ENCODE peak calls at places on chromosomes 5 and 9, in ten cellular contexts. R is spleen, L is neural progenitor cell, A is adrenal gland, K is thoracic aorta, S is fibroblast of mammary gland, V is mammary epithelial cell, T is AG10803, Y is stomach, O is H1. N is an unnamed sample.
A peak's percentile ranks its signal among the peaks of the same experiment; 100 is the strongest.

GRCh38 chr9:93223241-93224180 is 39.6 kb downstream of the WNK2 start:
- DNase-seq in R (no peak), L (no peak), A (no peak), K (no peak), S (peak; percentile 50), V (peak; percentile 92), T (peak; percentile 63), Y (no peak), O (no peak), N (peak; percentile 59)

GRCh38 chr9:106897681-106898080 is 34.7 kb downstream of the ZNF462 start:
- DNase-seq in R (no peak), L (no peak), A (no peak), K (no peak), S (no peak), V (no peak), T (no peak), Y (no peak), O (no peak), N (no peak)

GRCh38 chr5:154242442-154242841 is 51.9 kb downstream of the GALNT10 start:
- DNase-seq in R (no peak), L (peak; percentile 23), A (no peak), K (no peak), S (no peak), V (no peak), T (no peak), Y (no peak), O (no peak), N (no peak)

GRCh38 chr5:65555266-65555665 is 7.7 kb downstream of the CENPK start:
- DNase-seq in R (no peak), L (no peak), A (no peak), K (no peak), S (peak; percentile 11), V (no peak), T (peak; percentile 8), Y (no peak), O (no peak), N (no peak)

GRCh38 chr5:31901807-31902530 is 263.0 kb downstream of the PDZD2 start:
- DNase-seq in R (no peak), L (no peak), A (no peak), K (no peak), S (peak; percentile 20), V (peak; percentile 46), T (no peak), Y (no peak), O (no peak), N (peak; percentile 18)

GRCh38 chr9:117974108-117974507 is 269.9 kb downstream of the TLR4 start:
- DNase-seq in R (no peak), L (no peak), A (no peak), K (no peak), S (no peak), V (no peak), T (no peak), Y (no peak), O (no peak), N (no peak)

GRCh38 chr9:93467062-93467416 is 13.7 kb upstream of the FAM120AOS start:
- DNase-seq in R (no peak), L (no peak), A (no peak), K (no peak), S (no peak), V (peak; percentile 42), T (no peak), Y (no peak), O (no peak), N (no peak)

GRCh38 chr5:138951091-138951985 is 76.2 kb upstream of the LRRTM2 start:
- DNase-seq in R (peak; percentile 64), L (no peak), A (no peak), K (no peak), S (no peak), V (no peak), T (no peak), Y (no peak), O (no peak), N (no peak)

GRCh38 chr9:110030632-110031031 is 177.3 kb downstream of the C9orf152 start:
- DNase-seq in R (no peak), L (no peak), A (no peak), K (no peak), S (peak; percentile 50), V (no peak), T (peak; percentile 67), Y (no peak), O (no peak), N (peak; percentile 82)

GRCh38 chr9:110031511-110032173 is 176.3 kb downstream of the C9orf152 start:
- DNase-seq in R (no peak), L (no peak), A (no peak), K (no peak), S (peak; percentile 85), V (peak; percentile 83), T (peak; percentile 75), Y (no peak), O (no peak), N (peak; percentile 92)

GRCh38 chr9:110028281-110029075 is 179.5 kb downstream of the C9orf152 start:
- DNase-seq in R (no peak), L (no peak), A (no peak), K (no peak), S (peak; percentile 52), V (no peak), T (no peak), Y (no peak), O (no peak), N (peak; percentile 50)

GRCh38 chr9:110029422-110029814 is 178.5 kb downstream of the C9orf152 start:
- DNase-seq in R (no peak), L (no peak), A (peak; percentile 61), K (no peak), S (peak; percentile 95), V (peak; percentile 80), T (peak; percentile 96), Y (no peak), O (no peak), N (peak; percentile 98)

GRCh38 chr9:110029815-110030480 is 178.0 kb downstream of the C9orf152 start:
- DNase-seq in R (no peak), L (no peak), A (no peak), K (no peak), S (no peak), V (no peak), T (no peak), Y (no peak), O (no peak), N (no peak)
- H3K4me3 ChIP-seq in R (no peak overlapping the region), L (no peak overlapping the region), A (no peak overlapping the region), K (no peak overlapping the region), S (no peak overlapping the region), V (no peak overlapping the region), T (no peak overlapping the region), Y (no peak overlapping the region), O (no peak overlapping the region), N (no peak overlapping the region)

GRCh38 chr5:177294632-177295031 is 8.9 kb downstream of the RAB24 start:
- DNase-seq in R (no peak), L (no peak), A (no peak), K (no peak), S (no peak), V (no peak), T (no peak), Y (no peak), O (no peak), N (no peak)

GRCh38 chr5:177291735-177292134 is 11.8 kb downstream of the RAB24 start:
- DNase-seq in R (no peak), L (no peak), A (no peak), K (no peak), S (no peak), V (no peak), T (no peak), Y (no peak), O (no peak), N (no peak)

GRCh38 chr5:177288191-177288590 is 15.3 kb downstream of the RAB24 start:
- DNase-seq in R (no peak), L (no peak), A (no peak), K (no peak), S (no peak), V (no peak), T (no peak), Y (no peak), O (no peak), N (no peak)

GRCh38 chr5:177293819-177294581 is 9.5 kb downstream of the RAB24 start:
- DNase-seq in R (no peak), L (no peak), A (no peak), K (no peak), S (no peak), V (no peak), T (no peak), Y (no peak), O (peak; percentile 34), N (no peak)

DNA sequence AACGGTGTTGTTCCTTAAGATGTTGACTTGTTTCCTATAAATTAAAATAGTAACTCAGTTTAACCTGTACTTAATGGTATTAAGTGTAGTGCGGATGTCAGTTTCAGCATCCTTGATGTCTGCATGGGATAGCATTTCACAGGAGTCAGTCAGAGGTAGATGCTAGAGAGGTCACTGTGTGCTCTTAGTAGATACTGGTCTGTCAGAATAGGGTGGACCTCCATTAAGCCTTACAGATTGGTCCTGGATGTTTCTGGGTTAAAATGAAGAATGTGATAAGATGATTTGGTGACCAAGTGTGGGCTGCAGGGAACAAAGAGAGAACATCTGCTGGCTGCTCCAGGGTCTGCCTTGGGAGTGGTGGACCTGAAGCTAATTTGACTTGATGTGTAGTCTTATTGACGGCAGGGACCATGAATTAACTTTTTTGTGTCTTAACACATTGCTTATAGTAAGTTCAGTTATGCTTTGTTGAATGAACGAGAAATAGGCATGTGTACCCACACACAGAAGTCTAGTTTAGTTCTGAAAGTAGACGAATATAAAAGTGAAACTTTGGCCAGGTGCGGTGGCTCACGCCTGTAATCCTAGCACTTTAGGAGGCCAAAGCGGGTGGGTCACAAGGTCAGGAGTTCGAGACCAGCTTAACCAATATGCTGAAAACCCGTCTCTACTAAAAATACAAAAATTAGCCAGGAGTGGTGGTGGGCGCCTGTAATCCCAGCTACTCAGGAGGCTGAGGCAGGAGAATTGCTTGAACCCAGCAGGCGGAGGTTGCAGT is 12.5 kb downstream of the RAB24 start:
- DNase-seq in R (no peak), L (no peak), A (no peak), K (no peak), S (no peak), V (no peak), T (no peak), Y (no peak), O (no peak), N (no peak)
- TF ChIP-seq CTCF in R (no peak), L (no peak), A (no peak), K (no peak), S (no peak), V (no peak), T (no peak), Y (no peak), O (no peak), N (no peak)

DNA sequence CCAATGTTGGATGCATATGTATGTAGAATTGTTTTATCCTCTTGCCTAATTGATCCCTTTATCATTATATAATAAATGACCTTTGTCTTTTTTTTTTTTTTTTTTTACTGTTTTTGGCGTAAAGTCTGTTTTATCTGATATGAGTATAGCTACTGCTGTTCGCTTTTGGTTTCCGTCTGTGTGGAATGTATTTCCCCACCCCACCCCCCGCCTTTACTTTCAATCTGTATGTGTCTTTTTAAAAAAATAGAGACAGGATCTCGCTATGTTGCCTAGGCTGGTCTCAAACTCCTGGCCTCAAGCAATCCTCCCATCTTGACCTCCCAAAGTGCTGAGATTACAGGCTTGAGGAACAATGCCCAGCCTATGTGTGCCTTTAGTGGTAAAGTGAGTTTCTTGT is 11.3 kb downstream of the AHRR start:
- DNase-seq in R (no peak), L (no peak), A (no peak), K (no peak), S (no peak), V (no peak), T (no peak), Y (no peak), O (no peak), N (no peak)
- H3K4me3 ChIP-seq in R (no peak overlapping the region), L (no peak overlapping the region), A (no peak overlapping the region), K (no peak overlapping the region), S (no peak overlapping the region), V (no peak overlapping the region), T (no peak overlapping the region), Y (no peak overlapping the region), O (no peak overlapping the region), N (no peak overlapping the region)

GRCh38 chr5:3793162-3793561 is 197.5 kb downstream of the IRX1 start:
- DNase-seq in R (no peak), L (no peak), A (no peak), K (no peak), S (no peak), V (no peak), T (no peak), Y (no peak), O (no peak), N (no peak)

GRCh38 chr5:3787604-3788003 is 192.0 kb downstream of the IRX1 start:
- DNase-seq in R (no peak), L (peak; percentile 31), A (no peak), K (no peak), S (no peak), V (no peak), T (no peak), Y (no peak), O (no peak), N (no peak)

GRCh38 chr5:3784854-3785253 is 189.2 kb downstream of the IRX1 start:
- DNase-seq in R (no peak), L (no peak), A (no peak), K (no peak), S (no peak), V (no peak), T (no peak), Y (no peak), O (no peak), N (no peak)

GRCh38 chr5:3786165-3786564 is 190.5 kb downstream of the IRX1 start:
- DNase-seq in R (no peak), L (no peak), A (no peak), K (no peak), S (no peak), V (no peak), T (no peak), Y (no peak), O (no peak), N (no peak)

DNA sequence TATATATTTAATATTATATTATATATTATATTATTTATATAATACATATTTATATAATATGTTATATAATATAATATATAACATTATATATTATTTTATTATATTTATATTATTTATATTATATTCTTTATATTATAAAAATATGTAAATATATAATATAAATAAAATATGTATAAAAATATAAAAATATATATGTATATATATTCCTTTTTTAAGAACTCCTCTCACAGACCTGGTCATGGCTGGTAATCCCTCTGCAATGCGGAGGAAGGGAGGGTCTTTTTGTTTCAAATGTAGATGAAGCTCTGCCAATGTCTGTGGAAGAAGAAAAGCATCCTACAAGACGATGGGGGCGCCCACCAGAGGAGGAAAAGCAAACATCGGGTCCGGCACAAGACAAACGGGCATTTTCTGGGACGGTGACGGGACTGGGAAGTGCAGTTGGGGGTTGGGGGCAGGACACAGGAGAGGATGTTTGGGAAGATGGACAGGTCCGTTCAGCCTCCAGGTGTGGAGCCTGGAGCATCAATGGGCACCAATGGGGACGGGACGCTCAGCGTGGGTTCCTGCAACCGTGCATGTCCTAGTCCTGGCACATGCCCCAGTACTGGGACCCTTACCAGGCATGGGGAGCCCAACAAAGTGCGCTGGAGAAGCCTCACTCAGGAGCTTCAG is 194.0 kb downstream of the IRX1 start:
- DNase-seq in R (no peak), L (peak; percentile 16), A (no peak), K (no peak), S (no peak), V (no peak), T (no peak), Y (no peak), O (peak; percentile 63), N (no peak)
- TF ChIP-seq CTCF in R (no peak), L (peak; percentile 16), A (no peak), K (no peak), S (no peak), V (no peak), T (no peak), Y (no peak), O (no peak), N (no peak)